ENCODE peak calls at places on chromosomes 4 and X, in ten cellular contexts. B, K, U, M, T, G, S, W, L and Q are unnamed samples.

GRCh38 chr4:37463033-37463432 is 218.5 kb downstream of the NWD2 start:
- DNase-seq in B (no peak), K (no peak), U (no peak), M (no peak), T (no peak), G (no peak), S (no peak), W (no peak), L (no peak), Q (no peak)

GRCh38 chrX:153924149-153924861 is 1.8 kb downstream of the ARHGAP4 start:
- DNase-seq in B (peak; percentile 36), K (peak; percentile 89), U (no peak), M (no peak), T (peak; percentile 59), G (peak; percentile 35), S (no peak), W (no peak), L (no peak), Q (peak; percentile 37)

GRCh38 chr4:90852232-90852631 is 725.0 kb downstream of the CCSER1 start:
- DNase-seq in B (no peak), K (no peak), U (no peak), M (peak; percentile 47), T (no peak), G (no peak), S (no peak), W (no peak), L (no peak), Q (no peak)

GRCh38 chrX:103249805-103250204 is 5.2 kb downstream of the TCEAL8 start:
- DNase-seq in B (no peak), K (no peak), U (no peak), M (no peak), T (no peak), G (no peak), S (no peak), W (no peak), L (no peak), Q (no peak)

GRCh38 chr4:12633058-12633651 is 851.0 kb downstream of the RAB28 start:
- DNase-seq in B (peak; percentile 84), K (no peak), U (peak; percentile 76), M (peak; percentile 81), T (peak; percentile 73), G (peak; percentile 79), S (peak; percentile 1), W (peak; percentile 53), L (peak; percentile 89), Q (peak; percentile 64)

GRCh38 chrX:154037754-154038153 is 18.1 kb upstream of the IRAK1 start:
- DNase-seq in B (no peak), K (no peak), U (no peak), M (no peak), T (no peak), G (no peak), S (no peak), W (no peak), L (no peak), Q (no peak)

GRCh38 chrX:10159069-10159468 is 2.3 kb downstream of the CLCN4 start:
- DNase-seq in B (no peak), K (no peak), U (no peak), M (no peak), T (no peak), G (no peak), S (no peak), W (no peak), L (no peak), Q (no peak)

GRCh38 chr4:56613101-56613862 is 67.8 kb downstream of the HOPX start:
- DNase-seq in B (no peak), K (no peak), U (no peak), M (no peak), T (no peak), G (peak; percentile 51), S (peak; percentile 23), W (peak; percentile 82), L (no peak), Q (no peak)

GRCh38 chrX:136766785-136767103 is 14.0 kb downstream of the ARHGEF6 start:
- DNase-seq in B (no peak), K (no peak), U (no peak), M (no peak), T (no peak), G (no peak), S (no peak), W (no peak), L (no peak), Q (no peak)

GRCh38 chr4:119041951-119042560 is 93.6 kb upstream of the MYOZ2 start:
- DNase-seq in B (no peak), K (peak; percentile 30), U (peak; percentile 50), M (no peak), T (peak; percentile 34), G (peak; percentile 88), S (peak; percentile 45), W (peak; percentile 62), L (no peak), Q (peak; percentile 74)

GRCh38 chr4:89216866-89217265 is 90.7 kb downstream of the GPRIN3 start:
- DNase-seq in B (no peak), K (no peak), U (no peak), M (no peak), T (no peak), G (no peak), S (no peak), W (no peak), L (no peak), Q (no peak)

GRCh38 chr4:118941149-118941548 is 52.5 kb downstream of the SYNPO2 start:
- DNase-seq in B (no peak), K (no peak), U (no peak), M (no peak), T (peak; percentile 39), G (peak; percentile 39), S (no peak), W (no peak), L (no peak), Q (no peak)

GRCh38 chr4:3201718-3202702 is 46.9 kb upstream of the MSANTD1 start:
- DNase-seq in B (no peak), K (no peak), U (peak; percentile 63), M (no peak), T (no peak), G (peak; percentile 4), S (no peak), W (peak; percentile 9), L (peak; percentile 77), Q (peak; percentile 38)

GRCh38 chr4:76308548-76308947 is 2.0 kb downstream of the STBD1 start:
- DNase-seq in B (peak; percentile 72), K (no peak), U (no peak), M (no peak), T (peak; percentile 74), G (no peak), S (no peak), W (no peak), L (no peak), Q (peak; percentile 83)

GRCh38 chr4:159297088-159297487 is 194.2 kb downstream of the RAPGEF2 start:
- DNase-seq in B (no peak), K (no peak), U (no peak), M (no peak), T (no peak), G (no peak), S (no peak), W (no peak), L (no peak), Q (no peak)

GRCh38 chr4:184453402-184454160 is 20.8 kb downstream of the IRF2 start:
- DNase-seq in B (no peak), K (no peak), U (peak; percentile 27), M (no peak), T (no peak), G (peak; percentile 80), S (no peak), W (peak; percentile 31), L (no peak), Q (peak; percentile 73)